ENCODE peak calls at places on chromosomes 3 and 15, in six cellular contexts. One of them, this sample, is unnamed.

GRCh38 chr3:155110996-155111901 is 31.1 kb downstream of the MME start:
- DNase-seq in activated CD8-positive, alpha-beta memory T cell treated with anti-CD3 and anti-CD28 coated beads, Interleukin-2, amount 10 ng/mL, durations not matched to agents 7 days and 5 days: no peak
- DNase-seq in left cardiac atrium: no peak
- DNase-seq in CD4-positive, alpha-beta memory T cell: no peak
- DNase-seq in aorta: no peak
- DNase-seq in immature natural killer cell: peak
- DNase-seq in this sample: no peak

GRCh38 chr3:134028486-134029255 is 1.1 kb downstream of the SLCO2A1 start:
- DNase-seq in activated CD8-positive, alpha-beta memory T cell treated with anti-CD3 and anti-CD28 coated beads, Interleukin-2, amount 10 ng/mL, durations not matched to agents 7 days and 5 days: no peak
- DNase-seq in left cardiac atrium: no peak
- DNase-seq in CD4-positive, alpha-beta memory T cell: no peak
- DNase-seq in aorta: no peak
- DNase-seq in immature natural killer cell: no peak
- DNase-seq in this sample: no peak

GRCh38 chr3:175885196-175885766 is 1026.1 kb downstream of the NAALADL2 start:
- DNase-seq in activated CD8-positive, alpha-beta memory T cell treated with anti-CD3 and anti-CD28 coated beads, Interleukin-2, amount 10 ng/mL, durations not matched to agents 7 days and 5 days: no peak
- DNase-seq in left cardiac atrium: no peak
- DNase-seq in CD4-positive, alpha-beta memory T cell: no peak
- DNase-seq in aorta: no peak
- DNase-seq in immature natural killer cell: no peak
- DNase-seq in this sample: no peak

GRCh38 chr15:48318131-48318530 is 13.1 kb upstream of the DUT start:
- DNase-seq in activated CD8-positive, alpha-beta memory T cell treated with anti-CD3 and anti-CD28 coated beads, Interleukin-2, amount 10 ng/mL, durations not matched to agents 7 days and 5 days: no peak
- DNase-seq in left cardiac atrium: no peak
- DNase-seq in CD4-positive, alpha-beta memory T cell: no peak
- DNase-seq in aorta: no peak
- DNase-seq in immature natural killer cell: no peak
- DNase-seq in this sample: no peak

GRCh38 chr3:145022447-145022846 is 1050.8 kb downstream of the DIPK2A start:
- DNase-seq in activated CD8-positive, alpha-beta memory T cell treated with anti-CD3 and anti-CD28 coated beads, Interleukin-2, amount 10 ng/mL, durations not matched to agents 7 days and 5 days: no peak
- DNase-seq in left cardiac atrium: no peak
- DNase-seq in CD4-positive, alpha-beta memory T cell: no peak
- DNase-seq in aorta: no peak
- DNase-seq in immature natural killer cell: no peak
- DNase-seq in this sample: no peak

GRCh38 chr3:27542469-27542868 is 58.3 kb upstream of the SLC4A7 start:
- DNase-seq in activated CD8-positive, alpha-beta memory T cell treated with anti-CD3 and anti-CD28 coated beads, Interleukin-2, amount 10 ng/mL, durations not matched to agents 7 days and 5 days: no peak
- DNase-seq in left cardiac atrium: no peak
- DNase-seq in CD4-positive, alpha-beta memory T cell: no peak
- DNase-seq in aorta: no peak
- DNase-seq in immature natural killer cell: no peak
- DNase-seq in this sample: no peak

GRCh38 chr15:50883903-50884302 is 24.6 kb upstream of the AP4E1 start:
- DNase-seq in activated CD8-positive, alpha-beta memory T cell treated with anti-CD3 and anti-CD28 coated beads, Interleukin-2, amount 10 ng/mL, durations not matched to agents 7 days and 5 days: peak
- DNase-seq in left cardiac atrium: no peak
- DNase-seq in CD4-positive, alpha-beta memory T cell: no peak
- DNase-seq in aorta: peak
- DNase-seq in immature natural killer cell: no peak
- DNase-seq in this sample: no peak

GRCh38 chr15:92471263-92471662 is 77.6 kb downstream of the ST8SIA2 start:
- DNase-seq in activated CD8-positive, alpha-beta memory T cell treated with anti-CD3 and anti-CD28 coated beads, Interleukin-2, amount 10 ng/mL, durations not matched to agents 7 days and 5 days: no peak
- DNase-seq in left cardiac atrium: no peak
- DNase-seq in CD4-positive, alpha-beta memory T cell: no peak
- DNase-seq in aorta: no peak
- DNase-seq in immature natural killer cell: no peak
- DNase-seq in this sample: no peak

GRCh38 chr3:129422897-129423296 is 5.5 kb downstream of the EFCAB12 start:
- DNase-seq in activated CD8-positive, alpha-beta memory T cell treated with anti-CD3 and anti-CD28 coated beads, Interleukin-2, amount 10 ng/mL, durations not matched to agents 7 days and 5 days: no peak
- DNase-seq in left cardiac atrium: no peak
- DNase-seq in CD4-positive, alpha-beta memory T cell: no peak
- DNase-seq in aorta: no peak
- DNase-seq in immature natural killer cell: no peak
- DNase-seq in this sample: no peak

GRCh38 chr15:38304486-38304885 is 51.9 kb downstream of the SPRED1 start:
- DNase-seq in activated CD8-positive, alpha-beta memory T cell treated with anti-CD3 and anti-CD28 coated beads, Interleukin-2, amount 10 ng/mL, durations not matched to agents 7 days and 5 days: no peak
- DNase-seq in left cardiac atrium: no peak
- DNase-seq in CD4-positive, alpha-beta memory T cell: no peak
- DNase-seq in aorta: no peak
- DNase-seq in immature natural killer cell: no peak
- DNase-seq in this sample: no peak

GRCh38 chr15:39393575-39394335 is 187.1 kb upstream of the THBS1 start:
- DNase-seq in activated CD8-positive, alpha-beta memory T cell treated with anti-CD3 and anti-CD28 coated beads, Interleukin-2, amount 10 ng/mL, durations not matched to agents 7 days and 5 days: no peak
- DNase-seq in left cardiac atrium: no peak
- DNase-seq in CD4-positive, alpha-beta memory T cell: no peak
- DNase-seq in aorta: no peak
- DNase-seq in immature natural killer cell: no peak
- DNase-seq in this sample: no peak